ENCODE peak calls at places on chromosomes 3 and 15, in seven cellular contexts. R is A549; W is hepatocyte; A is SJSA1; X is Karpas-422; G is GM23248; T is CD4-positive, alpha-beta memory T cell. B is an unnamed sample.

GRCh38 chr3:118425272-118425837 is 609.3 kb downstream of the IGSF11 start:
- DNase-seq in A (no peak), W (no peak), X (no peak), R (no peak), T (no peak), G (no peak), B (no peak)

GRCh38 chr3:149288655-149289054 is 44.8 kb downstream of the TM4SF18 start:
- DNase-seq in W (no peak), X (no peak), A (no peak), G (no peak), R (no peak), T (no peak), B (no peak)

GRCh38 chr3:66362541-66362941 is 138.3 kb downstream of the LRIG1 start:
- DNase-seq in R (no peak), T (no peak), A (peak), G (peak), W (no peak), X (no peak), B (no peak)

GRCh38 chr15:86863226-86863915 is 783.7 kb downstream of the AGBL1 start:
- DNase-seq in A (no peak), W (peak), X (no peak), T (no peak), G (peak), R (no peak), B (no peak)

GRCh38 chr15:65305144-65305758 is 774 bp downstream of the RNU5B-1 start:
- DNase-seq in W (no peak), G (no peak), A (no peak), R (peak), X (no peak), T (no peak), B (no peak)

GRCh38 chr3:29057326-29057725 is 223.5 kb upstream of the RBMS3 start:
- DNase-seq in T (no peak), W (no peak), R (no peak), G (peak), A (no peak), X (no peak), B (no peak)

GRCh38 chr15:58330468-58330793 is 101.4 kb upstream of the LIPC start:
- DNase-seq in A (no peak), W (no peak), T (no peak), R (no peak), G (no peak), X (no peak), B (no peak)

GRCh38 chr15:38696120-38696727 is 131.6 kb upstream of the RASGRP1 start:
- DNase-seq in X (no peak), T (peak), R (no peak), A (no peak), G (peak), W (no peak), B (no peak)

GRCh38 chr3:30399394-30400181 is 206.8 kb upstream of the TGFBR2 start:
- DNase-seq in A (no peak), T (no peak), X (no peak), G (no peak), R (no peak), W (no peak), B (no peak)

GRCh38 chr15:77380033-77380432 is 39.9 kb downstream of the PEAK1 start:
- DNase-seq in W (no peak), T (no peak), A (no peak), R (no peak), G (no peak), X (no peak), B (no peak)

GRCh38 chr3:135905058-135905724 is 60.3 kb upstream of the PPP2R3A start:
- DNase-seq in A (no peak), R (no peak), W (no peak), X (no peak), T (no peak), G (peak), B (no peak)

GRCh38 chr3:160564949-160565441 is 376 bp downstream of the KPNA4 start:
- DNase-seq in W (peak), X (peak), A (no peak), G (peak), T (no peak), R (peak), B (peak)

GRCh38 chr3:128878556-128879124 is 780 bp upstream of the ACAD9 start:
- DNase-seq in W (peak), G (peak), T (no peak), X (peak), A (no peak), R (peak), B (no peak)

GRCh38 chr3:159158213-159158612 is 356.4 kb downstream of the MFSD1 start:
- DNase-seq in X (peak), W (no peak), T (no peak), R (no peak), A (no peak), G (no peak), B (no peak)

GRCh38 chr15:47987908-47988532 is 132.8 kb upstream of the SLC24A5 start:
- DNase-seq in W (peak), X (peak), R (peak), T (peak), A (peak), G (peak), B (no peak)

GRCh38 chr15:70375006-70375409 is 277.3 kb upstream of the TLE3 start:
- DNase-seq in R (peak), X (no peak), G (peak), T (no peak), A (no peak), W (no peak), B (peak)

GRCh38 chr3:183253961-183254815 is 1.1 kb downstream of the B3GNT5 start:
- DNase-seq in G (peak), A (peak), W (peak), X (no peak), R (no peak), T (peak), B (no peak)

GRCh38 chr3:58628823-58629562 is 37.6 kb downstream of the FAM3D start:
- DNase-seq in X (no peak), A (peak), W (peak), T (no peak), R (no peak), G (peak), B (no peak)

GRCh38 chr3:127038476-127038875 is 55.6 kb downstream of the PLXNA1 start:
- DNase-seq in G (no peak), W (no peak), T (no peak), A (no peak), X (no peak), R (no peak), B (no peak)

GRCh38 chr3:187746059-187746453 is 788 bp upstream of the BCL6 start:
- DNase-seq in G (peak), X (peak), T (no peak), W (no peak), A (no peak), R (no peak), B (no peak)

GRCh38 chr3:172622916-172623700 is 87.8 kb downstream of the NCEH1 start:
- DNase-seq in X (peak), T (peak), W (peak), G (peak), R (no peak), A (peak), B (no peak)

GRCh38 chr3:138914870-138915502 is 32.0 kb downstream of the FOXL2 start:
- DNase-seq in W (peak), X (peak), G (no peak), R (peak), T (no peak), A (peak), B (no peak)

GRCh38 chr3:2741520-2741919 is 368.7 kb downstream of the IL5RA start:
- DNase-seq in G (no peak), T (no peak), W (no peak), X (no peak), A (no peak), R (no peak), B (no peak)

GRCh38 chr15:77224352-77224751 is 153.4 kb upstream of the TSPAN3 start:
- DNase-seq in T (no peak), G (no peak), R (no peak), A (peak), X (no peak), W (no peak), B (no peak)

GRCh38 chr3:8556470-8556869 is 54.8 kb downstream of the LMCD1 start:
- DNase-seq in A (no peak), T (no peak), X (no peak), R (no peak), W (no peak), G (no peak), B (no peak)

GRCh38 chr3:142051351-142051750 is 98.0 kb downstream of the TFDP2 start:
- DNase-seq in R (no peak), W (no peak), G (no peak), A (no peak), X (no peak), T (no peak), B (no peak)

GRCh38 chr3:49401758-49402157 is 10.0 kb downstream of the RHOA start:
- DNase-seq in G (no peak), A (no peak), R (no peak), W (no peak), X (no peak), T (no peak), B (no peak)

GRCh38 chr3:156721687-156722086 is 47.3 kb downstream of the TIPARP start:
- DNase-seq in X (no peak), T (no peak), A (no peak), R (no peak), G (no peak), W (no peak), B (no peak)

GRCh38 chr3:17420668-17421067 is 321.8 kb downstream of the TBC1D5 start:
- DNase-seq in W (peak), T (no peak), A (peak), X (no peak), R (no peak), G (no peak), B (no peak)

GRCh38 chr3:185702564-185703225 is 116.6 kb downstream of the SENP2 start:
- DNase-seq in T (no peak), W (no peak), G (no peak), A (peak), X (no peak), R (no peak), B (no peak)
- H3K27ac ChIP-seq in T (no peak), W (peak), G (no peak), A (peak), X (no peak), R (no peak), B (no peak)

DNA sequence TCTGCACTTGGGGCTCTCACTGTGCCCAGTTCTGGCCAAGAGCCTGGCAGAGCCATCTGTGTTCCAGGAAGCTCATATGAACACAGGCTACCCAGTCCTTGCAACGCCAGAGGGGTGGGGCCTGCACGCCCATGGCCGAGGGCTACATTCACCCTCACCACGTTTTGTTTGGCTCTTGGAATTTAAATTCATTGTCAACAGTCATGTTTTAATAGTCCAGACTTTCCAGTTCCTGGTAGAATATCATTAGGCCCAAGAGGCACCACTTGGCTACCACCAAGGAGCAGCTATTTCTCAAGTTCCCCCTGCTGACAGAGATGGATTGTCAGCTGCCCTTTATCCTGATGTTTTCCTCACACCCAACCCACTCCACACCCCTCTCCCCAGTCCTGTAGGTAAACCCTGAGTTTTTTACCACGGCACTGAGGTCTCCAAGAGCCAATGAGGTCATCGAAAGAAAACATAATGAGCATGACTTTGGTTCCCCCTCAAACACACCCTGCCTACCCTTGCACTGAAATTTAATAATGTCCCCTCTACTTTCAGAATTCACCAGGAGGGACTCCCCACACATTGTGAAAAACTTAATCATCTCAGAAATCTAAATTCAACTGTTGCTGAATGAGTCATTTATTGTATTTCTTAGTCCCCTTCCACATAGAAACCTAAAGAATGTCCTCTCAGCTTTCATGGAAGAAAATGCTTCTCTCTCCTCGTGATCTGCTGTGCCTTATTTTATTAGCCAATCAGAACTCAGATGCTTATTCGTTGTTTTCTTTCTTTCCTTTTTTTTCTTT is 125.1 kb downstream of the SHQ1 start:
- DNase-seq in T (no peak), X (no peak), G (peak), R (no peak), A (peak), W (no peak), B (no peak)
- H3K27ac ChIP-seq in T (no peak), X (no peak), G (no peak), R (no peak), A (peak), W (peak), B (no peak)

DNA sequence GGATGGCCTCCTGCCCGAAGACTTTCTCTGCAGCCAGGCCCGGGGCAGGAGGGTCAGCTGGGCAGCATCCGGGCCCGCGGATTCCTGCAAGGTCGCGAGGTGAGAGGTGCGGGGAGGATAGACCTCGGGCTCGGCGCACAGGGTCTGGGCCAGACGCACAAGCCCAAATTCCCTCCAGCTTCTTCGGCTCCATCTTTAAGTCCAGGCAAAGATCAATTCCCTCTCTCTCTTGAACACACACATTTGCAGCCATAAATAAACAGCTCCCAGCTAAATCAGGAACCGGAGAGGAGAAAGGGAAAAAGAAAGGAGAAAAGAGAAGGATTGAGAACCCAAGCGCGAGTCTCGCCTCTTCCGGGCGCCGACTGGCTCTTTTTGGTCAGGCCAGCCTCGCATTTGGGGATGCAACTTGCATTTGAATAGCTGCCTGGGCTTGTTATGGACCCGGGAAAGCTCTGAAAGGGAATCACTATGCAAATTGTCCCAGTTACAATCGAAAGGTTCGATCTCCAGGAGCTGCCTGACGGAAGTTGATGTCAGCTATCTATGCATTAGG is 14.5 kb upstream of the ONECUT1 start:
- DNase-seq in X (no peak), T (no peak), A (no peak), R (no peak), W (no peak), G (peak), B (no peak)
- H3K27ac ChIP-seq in X (no peak), T (no peak), A (no peak), R (no peak), W (no peak), G (no peak), B (no peak)

DNA sequence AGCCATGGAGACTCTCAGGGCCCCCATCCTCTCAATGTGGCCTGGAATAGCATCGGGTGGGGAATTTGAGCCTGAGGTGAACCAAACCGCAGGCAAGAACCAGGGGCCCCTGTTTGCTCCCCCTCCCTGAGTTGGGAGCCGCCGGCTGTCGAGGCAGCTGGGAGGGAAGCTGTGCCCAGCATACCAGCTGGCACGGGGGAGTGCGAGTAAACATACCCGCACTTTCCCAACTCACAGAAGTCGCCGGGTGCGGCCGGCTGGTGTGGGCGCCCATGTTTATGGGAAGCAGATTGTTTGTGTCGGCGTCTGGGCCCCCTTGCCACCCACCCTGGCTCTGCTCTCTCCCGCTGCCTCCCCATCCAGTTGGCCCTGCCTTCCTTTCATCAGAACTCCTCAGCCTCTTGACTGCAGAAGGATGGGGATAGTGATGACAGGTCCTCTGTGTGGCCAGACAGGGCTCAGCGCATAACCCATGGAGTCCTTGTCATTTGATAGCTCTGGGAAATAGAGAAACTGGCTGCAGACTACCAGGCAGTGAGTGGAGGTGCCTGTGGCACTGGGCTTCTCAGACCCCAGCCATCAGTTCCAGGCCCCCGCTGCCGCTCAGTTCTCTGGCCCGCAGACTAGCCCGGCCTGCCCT is 60.4 kb downstream of the CACNA2D2 start:
- DNase-seq in W (no peak), G (peak), T (no peak), R (no peak), A (no peak), X (no peak), B (no peak)
- H3K27ac ChIP-seq in W (no peak), G (no peak), T (no peak), R (no peak), A (no peak), X (no peak), B (no peak)

DNA sequence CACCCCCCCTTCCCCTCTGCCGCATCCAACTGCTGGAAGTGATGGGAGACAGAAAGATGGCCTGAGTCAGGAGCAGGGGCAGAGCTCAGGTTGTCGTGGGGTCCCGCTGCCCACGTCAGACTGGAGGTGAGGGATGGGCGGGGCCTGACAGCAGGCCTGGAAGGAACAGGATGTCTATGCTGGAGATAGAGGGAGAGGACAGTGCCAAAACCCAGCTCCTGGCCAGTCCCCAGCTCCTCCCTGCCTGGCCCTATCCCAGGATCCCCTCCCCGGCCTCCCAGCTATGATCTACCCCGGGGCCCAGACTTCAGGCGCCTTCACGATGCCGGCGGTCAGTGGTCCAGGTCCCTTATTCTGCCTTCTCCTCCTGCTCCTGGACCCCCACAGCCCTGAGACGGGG is at the start of gene LMAN1L:
- DNase-seq in A (no peak), G (no peak), R (no peak), W (no peak), T (no peak), X (peak), B (no peak)
- H3K27ac ChIP-seq in A (no peak), G (no peak), R (no peak), W (no peak), T (no peak), X (peak), B (no peak)

GRCh38 chr15:90234519-90234988 is 545 bp downstream of the GDPGP1 start:
- DNase-seq in X (no peak), T (no peak), R (no peak), W (peak), G (peak), A (no peak), B (no peak)
- H3K27ac ChIP-seq in X (peak), T (peak), R (peak), W (peak), G (peak), A (no peak), B (peak)

GRCh38 chr3:46517782-46518181 is 20.0 kb downstream of the RTP3 start:
- DNase-seq in W (no peak), T (no peak), X (no peak), A (no peak), G (no peak), R (no peak), B (no peak)
- H3K27ac ChIP-seq in W (no peak), T (no peak), X (no peak), A (peak), G (no peak), R (no peak), B (no peak)

B was measured in suprapubic skin.